ENCODE peak calls at places on chromosomes 6 and 20, in four cellular contexts. L is neuronal stem cell, Y is mesendoderm, D is H1. Z is an unnamed sample.

GRCh38 chr20:48723308-48724264 is 104.2 kb downstream of the PREX1 start:
- DNase-seq in L (no peak), D (no peak), Y (no peak), Z (no peak)

GRCh38 chr6:41967312-41968287 is 26.0 kb upstream of the CCND3 start:
- DNase-seq in Y (peak), D (no peak), L (no peak), Z (peak)

GRCh38 chr6:81756690-81757089 is 4.2 kb upstream of the TENT5A start:
- DNase-seq in L (no peak), Y (no peak), D (no peak), Z (no peak)

GRCh38 chr6:3270258-3270657 is 11.5 kb downstream of the PSMG4 start:
- DNase-seq in Y (no peak), L (no peak), D (no peak), Z (no peak)

GRCh38 chr20:33450867-33451266 is 7.3 kb upstream of the SNTA1 start:
- DNase-seq in D (no peak), L (no peak), Y (no peak), Z (peak)

GRCh38 chr6:137692806-137693205 is 174.3 kb upstream of the TNFAIP3 start:
- DNase-seq in L (no peak), D (no peak), Y (no peak), Z (peak)

GRCh38 chr6:25017932-25018581 is 82.3 kb upstream of the RIPOR2 start:
- DNase-seq in L (peak), D (peak), Y (peak), Z (peak)

GRCh38 chr20:24968278-24968677 is 19.2 kb downstream of the CST7 start:
- DNase-seq in Y (no peak), L (no peak), D (no peak), Z (no peak)

GRCh38 chr20:16011061-16011460 is 562.2 kb downstream of the KIF16B start:
- DNase-seq in Y (no peak), L (no peak), D (no peak), Z (no peak)

GRCh38 chr6:11346516-11346915 is 114.0 kb upstream of the NEDD9 start:
- DNase-seq in L (no peak), D (no peak), Y (no peak), Z (no peak)

GRCh38 chr6:5135783-5136376 is 50.7 kb downstream of the PPP1R3G start:
- DNase-seq in D (peak), Y (peak), L (no peak), Z (no peak)

GRCh38 chr6:21845018-21845417 is 251.5 kb downstream of the SOX4 start:
- DNase-seq in L (no peak), D (no peak), Y (no peak), Z (no peak)

GRCh38 chr6:56725257-56725656 is 82.6 kb upstream of the DST start:
- DNase-seq in Y (no peak), D (no peak), L (no peak), Z (no peak)

GRCh38 chr6:6825986-6826901 is 237.7 kb downstream of the LY86 start:
- DNase-seq in D (no peak), Y (no peak), L (no peak), Z (no peak)

GRCh38 chr6:129183039-129183438 is 300.1 kb downstream of the LAMA2 start:
- DNase-seq in Y (no peak), L (no peak), D (no peak), Z (no peak)

GRCh38 chr6:102417368-102417767 is 1023.9 kb downstream of the GRIK2 start:
- DNase-seq in D (no peak), L (no peak), Y (peak), Z (no peak)

GRCh38 chr6:34791164-34791841 is 580 bp upstream of the BLTP3A start:
- DNase-seq in D (peak), L (peak), Y (peak), Z (peak)

GRCh38 chr20:46377532-46377931 is 28.9 kb downstream of the ELMO2 start:
- DNase-seq in Y (no peak), D (no peak), L (no peak), Z (no peak)

GRCh38 chr6:134310817-134311216 is 7.1 kb downstream of the SGK1 start:
- DNase-seq in L (no peak), D (no peak), Y (no peak), Z (no peak)

GRCh38 chr6:139479433-139480222 is 105.2 kb upstream of the CITED2 start:
- DNase-seq in L (no peak), D (no peak), Y (peak), Z (peak)

GRCh38 chr6:30074331-30075093 is 1.1 kb downstream of the RNF39 start:
- DNase-seq in Y (peak), D (peak), L (no peak), Z (no peak)

GRCh38 chr6:89952696-89953095 is 58.4 kb downstream of the GJA10 start:
- DNase-seq in Y (no peak), D (no peak), L (no peak), Z (peak)

GRCh38 chr20:46200582-46201570 is 82.8 kb downstream of the CD40 start:
- DNase-seq in Y (no peak), L (no peak), D (no peak), Z (no peak)

GRCh38 chr6:63565727-63566625 is 6.3 kb upstream of the LOC128125822 start:
- DNase-seq in L (no peak), D (no peak), Y (no peak), Z (peak)

GRCh38 chr6:52231411-52232127 is 12.7 kb downstream of the IL17F start:
- DNase-seq in L (no peak), D (no peak), Y (no peak), Z (no peak)

GRCh38 chr6:107064579-107065065 is 36.6 kb downstream of the MTRES1 start:
- DNase-seq in L (no peak), D (no peak), Y (no peak), Z (peak)

GRCh38 chr20:49899551-49900383 is 15.6 kb downstream of the SPATA2 start:
- DNase-seq in L (no peak), Y (no peak), D (no peak), Z (peak)

GRCh38 chr6:155630085-155630484 is 174.4 kb upstream of the NOX3 start:
- DNase-seq in Y (no peak), D (no peak), L (no peak), Z (peak)

GRCh38 chr20:7025635-7026034 is 258.1 kb downstream of the BMP2 start:
- DNase-seq in Y (no peak), D (no peak), L (no peak), Z (no peak)

GRCh38 chr20:7029005-7029404 is 261.5 kb downstream of the BMP2 start:
- DNase-seq in L (no peak), Y (no peak), D (no peak), Z (no peak)

DNA sequence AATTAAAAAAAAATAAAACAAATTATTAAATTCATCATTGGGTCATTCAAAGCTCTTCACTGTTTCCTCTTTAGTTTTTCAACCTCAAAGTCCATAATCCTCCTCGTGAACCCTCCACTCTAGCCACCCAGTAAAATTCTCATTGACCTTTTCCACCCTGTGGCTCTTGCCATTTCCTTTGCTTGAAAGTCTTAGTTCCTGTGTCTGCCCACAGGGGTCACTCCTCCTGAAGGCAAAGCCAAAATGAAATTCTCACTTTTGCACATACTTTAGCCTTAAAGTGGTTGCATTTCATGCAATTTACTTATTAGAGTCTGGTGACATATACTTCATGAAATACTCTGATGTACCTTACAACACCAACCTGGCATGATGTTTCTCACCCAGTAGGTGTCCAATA is 263.7 kb downstream of the BMP2 start:
- DNase-seq in Y (peak), L (no peak), D (no peak), Z (no peak)
- H2BK5ac ChIP-seq in Y (no peak), L (no peak), D (no peak), Z (no peak)

DNA sequence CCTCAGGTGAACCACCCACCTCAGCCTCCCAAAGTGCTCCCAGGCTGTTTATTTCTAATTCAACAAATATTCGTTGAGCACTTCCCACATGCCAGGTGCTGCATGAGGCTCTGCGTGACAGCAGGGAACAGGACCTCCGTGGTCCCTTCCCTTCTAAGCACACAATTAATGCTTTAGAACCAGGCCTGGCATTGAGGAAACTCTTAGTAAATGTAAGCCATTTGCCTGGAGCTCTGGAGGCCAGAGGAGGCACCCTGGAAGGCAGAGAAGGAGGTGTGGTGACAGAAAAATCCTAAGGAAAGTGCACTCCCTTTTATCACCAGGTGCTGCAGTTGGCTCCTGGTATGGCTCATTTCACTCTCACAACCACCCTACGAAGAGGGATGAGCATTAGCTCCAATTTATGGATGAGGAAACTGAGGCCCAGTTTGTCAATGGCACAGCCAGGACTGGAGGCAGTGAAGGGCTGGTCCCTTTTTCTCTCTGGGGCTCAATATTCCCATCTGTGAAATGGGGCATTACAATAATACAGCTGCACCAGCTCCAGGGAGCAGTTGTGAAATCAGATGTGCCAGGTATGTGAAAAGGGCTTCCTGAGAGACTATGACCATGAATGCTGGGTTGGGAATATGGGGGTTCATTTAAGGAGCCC is 8.1 kb upstream of the ID1 start:
- DNase-seq in L (no peak), D (no peak), Y (peak), Z (no peak)
- H3K4ac ChIP-seq in L (no peak), D (no peak), Y (peak), Z (peak)

DNA sequence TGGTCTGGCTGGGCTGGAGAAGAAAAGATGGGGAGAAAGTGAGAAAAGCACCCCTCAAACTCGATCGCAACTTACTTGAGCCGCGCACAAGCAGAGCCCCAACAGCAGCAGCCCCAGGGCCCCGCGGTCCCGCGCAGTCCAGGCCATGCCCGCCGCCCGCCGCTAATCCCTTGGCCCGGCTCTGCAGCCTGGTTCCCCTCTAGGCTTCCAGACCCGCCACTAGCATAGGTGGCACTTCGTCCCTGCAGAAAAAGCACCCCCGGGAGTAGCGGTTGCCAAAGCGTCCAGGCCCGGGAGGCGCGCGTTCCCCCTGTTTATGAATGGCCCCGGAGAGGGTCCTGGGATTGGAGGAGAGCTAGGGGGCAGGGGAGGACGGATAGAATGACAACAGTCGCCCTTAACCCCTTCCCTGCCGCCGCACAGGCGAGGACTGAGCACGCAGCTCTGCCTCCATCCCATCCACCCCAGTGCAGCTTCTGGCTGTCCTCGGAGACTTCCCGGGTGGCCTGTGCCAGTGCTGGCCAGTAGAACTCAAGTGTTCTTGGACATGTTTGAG is 19.9 kb downstream of the COL9A1 start:
- DNase-seq in Y (peak), D (peak), L (peak), Z (no peak)
- H3K9ac ChIP-seq in Y (peak), D (peak), L (peak), Z (no peak)

GRCh38 chr6:144954241-144954556 is 669.1 kb downstream of the UTRN start:
- DNase-seq in D (no peak), L (no peak), Y (no peak), Z (no peak)
- H2BK5ac ChIP-seq in D (no peak), L (no peak), Y (peak), Z (peak)